ENCODE peak calls at places on chromosomes 4 and X, in seven cellular contexts. J is SK-N-SH, C is GM12878, W is H1, S is HepG2, I is HCT116, L is K562. G is an unnamed sample.

GRCh38 chrX:118724352-118724751 is 3.1 kb upstream of the IL13RA1 start:
- DNase-seq in J (no peak), C (no peak), W (no peak), S (no peak), I (no peak), L (no peak), G (no peak)

GRCh38 chr4:14184265-14184664 is 556.7 kb upstream of the BOD1L1 start:
- DNase-seq in J (peak), C (no peak), W (no peak), S (no peak), I (no peak), L (no peak), G (no peak)

GRCh38 chr4:111717916-111718315 is 427.3 kb upstream of the FAM241A start:
- DNase-seq in J (no peak), C (no peak), W (no peak), S (no peak), I (no peak), L (no peak), G (no peak)

GRCh38 chr4:145298885-145299284 is 118.5 kb upstream of the OTUD4 start:
- DNase-seq in J (no peak), C (peak), W (no peak), S (no peak), I (no peak), L (no peak), G (no peak)

GRCh38 chrX:104195489-104196084 is 29.3 kb downstream of the FAM199X start:
- DNase-seq in J (peak), C (no peak), W (no peak), S (peak), I (peak), L (peak), G (no peak)

GRCh38 chrX:77785400-77785745 is 643 bp downstream of the ATRX start:
- DNase-seq in J (peak), C (no peak), W (no peak), S (no peak), I (no peak), L (peak), G (no peak)

GRCh38 chrX:48781705-48782104 is 4.7 kb upstream of the GATA1 start:
- DNase-seq in J (no peak), C (no peak), W (no peak), S (no peak), I (no peak), L (no peak), G (no peak)

GRCh38 chr4:159765402-159765801 is 662.5 kb downstream of the RAPGEF2 start:
- DNase-seq in J (no peak), C (no peak), W (no peak), S (no peak), I (no peak), L (no peak), G (no peak)

GRCh38 chr4:152591361-152591760 is 55.5 kb upstream of the FBXW7 start:
- DNase-seq in J (no peak), C (no peak), W (peak), S (no peak), I (no peak), L (no peak), G (no peak)

GRCh38 chrX:63050225-63050624 is 300.9 kb downstream of the SPIN4 start:
- DNase-seq in J (peak), C (peak), W (no peak), S (no peak), I (peak), L (no peak), G (peak)

GRCh38 chrX:5341902-5342301 is 886.8 kb downstream of the NLGN4X start:
- DNase-seq in J (no peak), C (no peak), W (no peak), S (no peak), I (no peak), L (no peak), G (peak)

GRCh38 chrX:1336331-1337143 is at the start of gene IL3RA:
- DNase-seq in J (no peak), C (peak), W (no peak), S (no peak), I (no peak), L (no peak), G (no peak)

GRCh38 chrX:72498782-72499181 is 73.9 kb downstream of the HDAC8 start:
- DNase-seq in J (no peak), C (peak), W (no peak), S (no peak), I (no peak), L (no peak), G (no peak)

GRCh38 chr4:185512516-185512915 is 22.8 kb downstream of the PDLIM3 start:
- DNase-seq in J (no peak), C (no peak), W (no peak), S (no peak), I (no peak), L (no peak), G (no peak)

GRCh38 chr4:24816797-24817196 is 21.4 kb downstream of the SOD3 start:
- DNase-seq in J (no peak), C (no peak), W (no peak), S (no peak), I (no peak), L (no peak), G (no peak)

DNA sequence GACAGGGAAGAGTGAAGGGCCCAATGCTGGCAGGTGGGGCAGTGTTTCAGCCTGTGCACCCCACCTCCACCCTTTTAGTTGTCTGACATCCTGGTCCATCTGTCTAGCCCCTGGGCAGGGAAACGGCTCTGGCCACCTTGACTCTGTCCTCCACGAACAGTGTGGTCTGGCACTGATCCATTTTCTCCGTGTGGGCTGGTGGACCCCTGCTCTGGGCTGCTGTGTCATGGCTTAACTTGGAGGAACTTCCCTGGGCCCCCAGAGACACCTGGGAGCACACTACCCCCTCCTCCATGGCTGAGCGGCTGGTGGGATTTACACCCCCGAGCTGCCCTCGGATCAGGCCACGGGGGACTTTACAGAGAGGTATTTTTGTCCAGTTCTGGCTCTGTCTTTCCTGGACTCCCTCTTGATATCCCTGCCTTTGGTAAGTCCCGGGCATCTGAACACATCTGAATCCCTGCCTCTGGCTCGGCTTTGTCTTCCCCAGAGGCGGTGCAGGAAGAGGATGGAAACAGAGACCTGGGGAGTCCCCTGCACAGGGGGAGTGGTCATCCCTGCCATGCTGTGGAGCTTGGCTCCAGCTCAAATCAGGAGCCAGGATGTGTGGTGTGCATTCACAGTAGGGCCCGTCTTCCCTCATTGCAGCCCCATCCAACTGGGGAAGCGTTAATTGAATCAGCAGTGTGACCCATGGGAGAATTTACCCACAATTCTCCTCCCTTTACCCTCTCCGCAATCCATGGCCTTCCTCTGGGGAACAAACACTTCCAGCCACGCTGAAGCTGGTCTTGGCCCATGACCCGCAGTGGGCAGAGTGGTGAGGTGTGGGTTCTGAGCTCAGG is 6.4 kb upstream of the NKX1-1 start:
- DNase-seq in J (peak), C (no peak), W (no peak), S (no peak), I (no peak), L (no peak), G (no peak)
- TF ChIP-seq JUND in J (no peak), C (no peak), W (no peak), S (no peak), I (no peak), L (no peak), G (no peak)

GRCh38 chr4:11904117-11904535 is 475.4 kb upstream of the HS3ST1 start:
- DNase-seq in J (no peak), C (no peak), W (no peak), S (no peak), I (no peak), L (no peak), G (no peak)
- TF ChIP-seq JUND in J (no peak), C (no peak), W (no peak), S (no peak), I (no peak), L (no peak), G (no peak)

DNA sequence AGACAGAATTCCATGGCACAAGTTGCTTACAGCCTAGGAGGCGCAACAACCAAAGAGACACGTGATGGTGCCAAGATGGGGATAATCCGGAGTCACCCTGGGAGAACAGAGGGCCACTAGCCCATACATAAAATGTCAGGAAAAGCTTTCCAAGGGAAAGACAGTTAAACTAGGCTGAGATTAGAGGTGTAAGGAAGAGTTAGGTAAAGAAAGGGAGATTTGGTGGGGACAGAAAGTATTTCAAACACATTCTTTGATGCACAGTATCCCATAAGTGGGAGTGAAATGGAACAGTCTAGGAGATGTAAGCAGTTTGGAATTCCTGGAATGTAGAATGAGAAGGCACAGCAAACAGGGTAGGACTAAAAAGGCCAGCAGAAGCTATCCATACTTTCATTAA is 860.9 kb upstream of the LCORL start:
- DNase-seq in J (no peak), C (no peak), W (no peak), S (peak), I (peak), L (no peak), G (no peak)
- TF ChIP-seq JUND in J (peak), C (no peak), W (no peak), S (no peak), I (no peak), L (no peak), G (peak)

GRCh38 chrX:133697656-133698055 is 282.4 kb upstream of the GPC4 start:
- DNase-seq in J (no peak), C (no peak), W (no peak), S (no peak), I (no peak), L (no peak), G (no peak)
- TF ChIP-seq JUND in J (no peak), C (no peak), W (no peak), S (no peak), I (no peak), L (no peak), G (no peak)

DNA sequence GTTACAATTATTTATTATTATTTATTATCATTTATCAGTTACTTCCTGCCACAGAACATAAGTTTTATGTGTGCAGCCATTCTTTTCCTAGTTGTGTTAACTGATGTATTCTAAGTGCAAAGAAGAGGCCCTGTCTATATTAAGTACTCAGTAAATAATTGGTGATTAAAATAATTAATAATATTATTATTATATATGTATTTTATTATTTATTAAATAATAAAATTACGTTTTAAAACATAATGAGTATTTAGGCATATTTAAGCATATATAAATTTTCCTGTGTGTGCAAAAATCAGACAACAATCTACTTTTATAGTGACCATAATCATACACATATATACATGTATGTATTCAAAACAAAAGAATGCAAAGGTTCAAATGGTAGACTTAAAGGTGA is 1871.6 kb upstream of the IGFBP7 start:
- DNase-seq in J (no peak), C (no peak), W (no peak), S (no peak), I (no peak), L (no peak), G (no peak)
- TF ChIP-seq JUND in J (no peak), C (no peak), W (no peak), S (no peak), I (no peak), L (no peak), G (no peak)

GRCh38 chrX:69366183-69366582 is 137.9 kb upstream of the NALF2 start:
- DNase-seq in J (no peak), C (no peak), W (no peak), S (no peak), I (no peak), L (no peak), G (no peak)

GRCh38 chrX:69365755-69366154 is 138.4 kb upstream of the NALF2 start:
- DNase-seq in J (no peak), C (no peak), W (no peak), S (no peak), I (no peak), L (no peak), G (no peak)

GRCh38 chrX:69371159-69371558 is 133.0 kb upstream of the NALF2 start:
- DNase-seq in J (no peak), C (no peak), W (no peak), S (no peak), I (no peak), L (no peak), G (no peak)

GRCh38 chrX:69372435-69372834 is 131.7 kb upstream of the NALF2 start:
- DNase-seq in J (no peak), C (no peak), W (no peak), S (no peak), I (no peak), L (no peak), G (no peak)

DNA sequence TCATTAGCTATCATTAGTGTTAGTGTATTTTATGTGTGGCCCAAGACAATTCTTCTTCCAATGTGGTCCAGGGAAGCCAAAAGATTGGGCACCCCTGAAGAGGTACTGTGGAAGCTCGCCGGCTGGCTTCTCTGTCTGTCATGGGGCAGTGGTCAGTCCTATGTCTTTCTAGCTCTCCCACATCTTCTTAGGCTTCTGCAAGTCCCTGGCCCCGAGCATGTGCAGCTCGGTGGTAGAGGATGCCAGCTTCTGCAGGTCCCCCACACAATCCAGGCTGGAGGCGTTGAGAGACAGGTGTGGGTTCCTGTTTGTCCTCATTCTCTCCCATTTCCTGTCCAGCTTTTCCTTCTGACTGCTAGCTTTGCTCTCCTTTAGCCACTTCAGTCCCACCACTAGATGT is 134.1 kb upstream of the NALF2 start:
- DNase-seq in J (no peak), C (no peak), W (no peak), S (no peak), I (no peak), L (no peak), G (no peak)
- TF ChIP-seq JUND in J (no peak), C (no peak), W (no peak), S (no peak), I (no peak), L (no peak), G (no peak)

DNA sequence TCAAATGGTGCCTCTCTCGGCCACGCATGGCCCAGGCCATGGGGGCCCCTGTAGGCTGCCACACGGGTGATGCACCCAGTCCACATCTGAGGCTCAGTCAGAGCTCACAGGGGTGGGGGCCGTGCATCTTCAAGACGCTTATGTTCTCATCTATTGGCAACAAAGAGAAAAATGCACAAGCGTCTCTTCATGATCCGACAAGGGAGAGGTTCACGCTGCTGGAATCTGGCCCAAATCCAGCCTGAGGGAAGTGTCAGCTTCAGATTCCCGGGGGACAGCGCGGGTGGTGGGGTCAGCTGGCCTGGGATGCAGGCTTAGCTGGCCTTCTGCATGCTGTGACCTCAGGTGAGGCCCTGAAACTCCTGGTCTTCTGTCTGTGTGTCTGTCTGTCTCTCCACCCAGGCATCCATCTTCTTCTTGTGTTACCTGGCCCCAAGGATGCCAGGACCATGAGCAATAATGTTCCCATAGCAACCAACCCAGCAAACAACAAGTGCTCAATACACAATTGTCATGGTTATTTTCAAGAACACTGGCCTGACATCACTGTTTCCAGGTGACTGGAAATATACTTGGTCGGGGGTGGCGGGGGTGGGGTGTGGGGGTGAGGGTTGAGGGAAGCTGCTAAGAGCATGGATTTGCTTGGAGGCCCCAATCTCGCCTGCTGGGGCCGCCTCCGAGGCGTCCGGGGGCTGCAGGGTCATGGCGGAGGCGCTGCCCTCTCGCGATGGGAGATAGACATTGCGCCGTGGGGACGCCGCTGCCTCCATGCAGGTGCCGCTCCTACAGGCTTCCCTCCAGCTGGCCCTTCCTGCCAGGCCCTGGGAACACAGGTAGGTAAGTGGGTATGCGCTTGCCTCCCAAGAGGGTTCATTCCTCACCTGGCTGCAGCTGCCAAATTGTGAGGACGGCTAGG is 48.3 kb downstream of the ABLIM2 start:
- DNase-seq in J (no peak), C (no peak), W (peak), S (peak), I (no peak), L (peak), G (no peak)
- TF ChIP-seq JUND in J (no peak), C (no peak), W (peak), S (no peak), I (no peak), L (no peak), G (no peak)

DNA sequence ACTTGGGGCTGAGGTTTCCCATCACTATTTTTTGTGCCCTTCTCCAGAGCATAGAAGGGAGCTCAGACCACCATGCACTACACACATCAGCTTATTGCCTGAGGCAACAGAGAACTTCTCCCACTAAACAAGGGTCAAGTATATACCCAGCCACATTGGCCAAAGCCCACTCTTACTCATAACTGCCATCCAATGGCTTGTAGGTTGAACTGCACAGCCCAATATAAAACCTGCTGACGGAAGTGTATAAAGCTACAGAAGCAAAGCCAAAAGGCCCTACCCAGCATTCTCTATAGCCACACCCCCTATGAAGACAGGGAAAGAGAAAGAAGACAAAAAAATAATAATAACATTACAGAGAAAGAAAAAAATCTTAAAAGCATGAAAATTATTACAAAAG is 139.7 kb downstream of the LRBA start:
- DNase-seq in J (no peak), C (no peak), W (no peak), S (no peak), I (no peak), L (no peak), G (no peak)
- TF ChIP-seq JUND in J (no peak), C (no peak), W (no peak), S (no peak), I (no peak), L (no peak), G (no peak)

GRCh38 chrX:45505214-45505613 is 304.5 kb upstream of the DIPK2B start:
- DNase-seq in J (no peak), C (no peak), W (no peak), S (no peak), I (no peak), L (no peak), G (no peak)
- TF ChIP-seq JUND in J (no peak), C (no peak), W (no peak), S (no peak), I (no peak), L (no peak), G (no peak)

GRCh38 chrX:108160309-108160708 is 68.7 kb downstream of the ATG4A start:
- DNase-seq in J (no peak), C (no peak), W (no peak), S (no peak), I (no peak), L (no peak), G (no peak)
- TF ChIP-seq JUND in J (no peak), C (no peak), W (no peak), S (no peak), I (no peak), L (no peak), G (no peak)

G was measured in T47D.